ENCODE peak calls at places on chromosomes 2 and 18, in five cellular contexts. One of them, this sample, is unnamed.

GRCh38 chr2:195575021-195575420 is 82.0 kb upstream of the SLC39A10 start:
- DNase-seq in HFFc6: no peak
- DNase-seq in foreskin fibroblast: no peak
- DNase-seq in fibroblast of the aortic adventitia: peak
- DNase-seq in epithelial cell of esophagus: no peak
- DNase-seq in this sample: no peak

GRCh38 chr18:9468998-9469397 is 6.3 kb upstream of the RALBP1 start:
- DNase-seq in HFFc6: no peak
- DNase-seq in fibroblast of the aortic adventitia: no peak
- DNase-seq in epithelial cell of esophagus: no peak
- DNase-seq in foreskin fibroblast: no peak
- DNase-seq in this sample: no peak

GRCh38 chr2:6181525-6182270 is 489.5 kb downstream of the SOX11 start:
- DNase-seq in fibroblast of the aortic adventitia: peak
- DNase-seq in HFFc6: no peak
- DNase-seq in epithelial cell of esophagus: peak
- DNase-seq in foreskin fibroblast: no peak
- DNase-seq in this sample: no peak

GRCh38 chr2:68251855-68252406 is 401 bp downstream of the PPP3R1 start:
- DNase-seq in epithelial cell of esophagus: peak
- DNase-seq in fibroblast of the aortic adventitia: no peak
- DNase-seq in HFFc6: no peak
- DNase-seq in foreskin fibroblast: peak
- DNase-seq in this sample: no peak

GRCh38 chr2:197191177-197191947 is 119.2 kb downstream of the ANKRD44 start:
- DNase-seq in foreskin fibroblast: peak
- DNase-seq in HFFc6: peak
- DNase-seq in fibroblast of the aortic adventitia: peak
- DNase-seq in epithelial cell of esophagus: peak
- DNase-seq in this sample: no peak

GRCh38 chr2:140696449-140696848 is 1434.4 kb downstream of the LRP1B start:
- DNase-seq in foreskin fibroblast: no peak
- DNase-seq in HFFc6: no peak
- DNase-seq in fibroblast of the aortic adventitia: no peak
- DNase-seq in epithelial cell of esophagus: peak
- DNase-seq in this sample: no peak

GRCh38 chr2:215845839-215846586 is 167.3 kb downstream of the MREG start:
- DNase-seq in HFFc6: no peak
- DNase-seq in epithelial cell of esophagus: no peak
- DNase-seq in fibroblast of the aortic adventitia: no peak
- DNase-seq in foreskin fibroblast: no peak
- DNase-seq in this sample: no peak

GRCh38 chr2:18412980-18413793 is 147.3 kb downstream of the RDH14 start:
- DNase-seq in foreskin fibroblast: peak
- DNase-seq in HFFc6: no peak
- DNase-seq in epithelial cell of esophagus: no peak
- DNase-seq in fibroblast of the aortic adventitia: peak
- DNase-seq in this sample: no peak

GRCh38 chr2:16392647-16393482 is 272.8 kb downstream of the CYRIA start:
- DNase-seq in HFFc6: no peak
- DNase-seq in fibroblast of the aortic adventitia: no peak
- DNase-seq in epithelial cell of esophagus: no peak
- DNase-seq in foreskin fibroblast: no peak
- DNase-seq in this sample: no peak

GRCh38 chr2:88345842-88346241 is 106.7 kb downstream of the FOXI3 start:
- DNase-seq in foreskin fibroblast: no peak
- DNase-seq in HFFc6: no peak
- DNase-seq in epithelial cell of esophagus: no peak
- DNase-seq in fibroblast of the aortic adventitia: no peak
- DNase-seq in this sample: no peak

GRCh38 chr2:49069829-49070228 is 84.5 kb downstream of the FSHR start:
- DNase-seq in epithelial cell of esophagus: peak
- DNase-seq in foreskin fibroblast: no peak
- DNase-seq in fibroblast of the aortic adventitia: no peak
- DNase-seq in HFFc6: no peak
- DNase-seq in this sample: no peak

DNA sequence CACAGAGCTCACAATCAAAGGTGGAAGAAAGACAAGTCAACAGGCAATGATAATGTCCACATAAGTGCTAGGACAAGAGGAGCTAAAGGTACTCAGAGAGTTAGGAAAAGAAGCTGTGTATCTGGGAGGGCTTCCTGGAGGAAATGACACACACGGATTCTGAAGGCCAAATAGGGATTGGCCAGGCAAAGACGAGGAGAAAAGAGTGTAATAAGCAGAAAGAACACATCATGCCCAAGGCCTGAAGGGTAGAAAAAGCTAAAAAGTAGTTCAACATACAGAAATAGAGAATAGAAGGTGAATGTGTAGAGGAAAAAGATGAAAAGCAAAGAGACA is 36.2 kb downstream of the VIT start:
- DNase-seq in HFFc6: no peak
- DNase-seq in fibroblast of the aortic adventitia: no peak
- DNase-seq in epithelial cell of esophagus: no peak
- DNase-seq in foreskin fibroblast: no peak
- DNase-seq in this sample: no peak
- TF ChIP-seq CTCF in HFFc6: no peak
- TF ChIP-seq CTCF in fibroblast of the aortic adventitia: no peak
- TF ChIP-seq CTCF in epithelial cell of esophagus: no peak
- TF ChIP-seq CTCF in foreskin fibroblast: no peak
- TF ChIP-seq CTCF in this sample: no peak

DNA sequence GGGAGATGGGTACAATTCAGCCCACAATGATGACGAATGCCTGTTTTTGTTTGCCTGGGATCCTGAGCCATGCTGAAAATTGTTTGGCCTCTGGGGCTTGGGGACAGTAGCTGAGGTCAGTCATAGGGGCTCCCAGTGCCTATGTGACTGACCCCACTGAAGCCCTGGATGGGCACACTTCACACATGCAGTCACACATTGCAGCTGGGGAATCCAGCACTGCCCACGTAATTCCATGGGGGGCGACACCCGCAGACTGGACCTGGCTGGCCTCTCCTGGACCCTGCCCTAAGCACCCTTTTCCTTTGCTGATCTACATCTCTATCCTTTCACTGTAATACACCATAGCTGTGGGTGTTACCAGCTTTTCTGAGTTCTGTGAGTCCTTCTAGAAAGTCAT is 295.2 kb upstream of the HS6ST1 start:
- DNase-seq in HFFc6: no peak
- DNase-seq in foreskin fibroblast: no peak
- DNase-seq in fibroblast of the aortic adventitia: no peak
- DNase-seq in epithelial cell of esophagus: no peak
- DNase-seq in this sample: peak
- TF ChIP-seq CTCF in HFFc6: no peak
- TF ChIP-seq CTCF in foreskin fibroblast: no peak
- TF ChIP-seq CTCF in fibroblast of the aortic adventitia: no peak
- TF ChIP-seq CTCF in epithelial cell of esophagus: no peak
- TF ChIP-seq CTCF in this sample: no peak

DNA sequence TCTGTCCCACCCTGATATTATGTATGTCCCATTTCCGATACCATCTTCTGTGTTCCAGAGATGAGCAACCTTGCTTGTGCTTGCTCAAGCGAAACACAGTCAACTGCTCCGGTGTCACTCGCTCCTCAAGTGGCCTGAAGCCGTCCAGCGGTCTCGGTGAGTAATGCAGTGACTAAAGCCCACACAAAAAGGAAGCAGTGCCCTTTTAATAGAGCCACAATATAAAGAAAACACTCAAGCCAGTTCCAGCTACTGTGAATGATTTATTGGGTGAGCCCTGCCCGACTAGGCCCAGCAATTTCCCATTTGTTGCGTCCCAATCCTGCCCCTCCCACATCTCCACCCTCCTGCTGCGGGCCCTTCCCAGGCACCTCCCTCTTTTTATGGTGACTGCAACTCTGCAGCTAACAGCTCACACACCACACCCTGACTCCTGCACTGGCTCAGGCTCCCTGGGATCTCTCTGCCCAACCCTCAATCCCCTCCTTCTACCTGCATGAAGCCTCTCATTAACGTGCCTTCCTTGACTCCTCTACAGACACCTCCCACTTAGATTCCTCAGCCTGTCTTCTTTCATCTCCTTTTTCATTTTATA is 44.2 kb upstream of the DSC1 start:
- DNase-seq in fibroblast of the aortic adventitia: no peak
- DNase-seq in epithelial cell of esophagus: peak
- DNase-seq in HFFc6: no peak
- DNase-seq in foreskin fibroblast: no peak
- DNase-seq in this sample: no peak
- TF ChIP-seq CTCF in fibroblast of the aortic adventitia: no peak
- TF ChIP-seq CTCF in epithelial cell of esophagus: peak
- TF ChIP-seq CTCF in HFFc6: no peak
- TF ChIP-seq CTCF in foreskin fibroblast: no peak
- TF ChIP-seq CTCF in this sample: peak

GRCh38 chr2:236051803-236052202 is 116.4 kb downstream of the GBX2 start:
- DNase-seq in HFFc6: no peak
- DNase-seq in fibroblast of the aortic adventitia: no peak
- DNase-seq in epithelial cell of esophagus: no peak
- DNase-seq in foreskin fibroblast: no peak
- DNase-seq in this sample: no peak

GRCh38 chr2:236052206-236052605 is 116.0 kb downstream of the GBX2 start:
- DNase-seq in HFFc6: no peak
- DNase-seq in epithelial cell of esophagus: no peak
- DNase-seq in foreskin fibroblast: no peak
- DNase-seq in fibroblast of the aortic adventitia: no peak
- DNase-seq in this sample: no peak

GRCh38 chr2:236054125-236054524 is 114.1 kb downstream of the GBX2 start:
- DNase-seq in fibroblast of the aortic adventitia: peak
- DNase-seq in HFFc6: peak
- DNase-seq in epithelial cell of esophagus: no peak
- DNase-seq in foreskin fibroblast: peak
- DNase-seq in this sample: no peak

GRCh38 chr2:236054661-236055060 is 113.5 kb downstream of the GBX2 start:
- DNase-seq in foreskin fibroblast: no peak
- DNase-seq in epithelial cell of esophagus: no peak
- DNase-seq in fibroblast of the aortic adventitia: no peak
- DNase-seq in HFFc6: no peak
- DNase-seq in this sample: no peak

GRCh38 chr2:236052926-236053846 is 115.0 kb downstream of the GBX2 start:
- DNase-seq in foreskin fibroblast: no peak
- DNase-seq in fibroblast of the aortic adventitia: no peak
- DNase-seq in epithelial cell of esophagus: no peak
- DNase-seq in HFFc6: no peak
- DNase-seq in this sample: no peak
- TF ChIP-seq CTCF in foreskin fibroblast: no peak
- TF ChIP-seq CTCF in fibroblast of the aortic adventitia: no peak
- TF ChIP-seq CTCF in epithelial cell of esophagus: no peak
- TF ChIP-seq CTCF in HFFc6: no peak
- TF ChIP-seq CTCF in this sample: no peak

DNA sequence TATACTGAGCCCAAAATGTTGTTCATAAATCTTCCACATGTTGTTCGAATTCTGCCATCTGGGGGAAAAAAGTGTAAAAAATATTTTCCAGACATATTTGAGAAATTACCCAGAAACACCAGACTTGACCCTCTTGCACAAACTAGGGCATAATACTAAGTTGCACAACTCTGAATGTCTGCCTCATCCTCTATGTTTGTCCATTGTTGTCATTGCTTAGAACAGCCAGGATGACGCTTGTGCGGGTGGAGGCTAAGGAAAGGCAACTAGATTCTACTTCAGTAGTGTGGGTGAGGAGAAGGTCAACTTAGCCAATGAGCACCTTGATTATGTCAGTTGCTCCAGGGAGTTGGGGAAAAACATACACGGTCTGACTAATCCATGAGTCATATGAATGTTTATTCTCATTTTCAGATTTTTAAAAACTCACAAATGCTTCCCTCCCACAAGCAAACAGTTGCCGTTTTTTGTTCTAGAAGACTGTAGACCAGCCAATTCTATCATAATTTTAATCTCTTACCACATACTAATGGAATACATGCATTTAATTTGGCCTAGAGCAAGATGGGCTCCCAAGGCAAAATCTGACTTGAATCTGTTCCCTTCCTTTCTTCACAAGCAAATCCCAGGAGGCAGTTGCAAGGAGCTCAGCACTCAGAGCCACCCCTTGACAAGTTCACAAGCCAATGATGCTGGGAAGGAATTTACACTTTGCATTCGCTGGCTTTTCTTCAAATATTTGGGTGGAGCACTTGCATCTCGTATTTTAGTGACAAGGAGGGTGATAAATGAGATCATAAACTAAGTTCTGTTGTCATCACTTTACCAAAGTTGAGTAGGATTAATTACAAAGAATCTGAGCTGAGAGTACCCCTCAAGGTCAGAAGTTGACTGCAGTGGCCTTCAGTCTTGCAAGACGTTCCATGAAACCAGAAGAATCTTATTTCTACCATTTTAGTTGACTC is 163.2 kb upstream of the TWIST2 start:
- DNase-seq in HFFc6: peak
- DNase-seq in foreskin fibroblast: peak
- DNase-seq in fibroblast of the aortic adventitia: peak
- DNase-seq in epithelial cell of esophagus: peak
- DNase-seq in this sample: no peak
- TF ChIP-seq CTCF in HFFc6: peak
- TF ChIP-seq CTCF in foreskin fibroblast: no peak
- TF ChIP-seq CTCF in fibroblast of the aortic adventitia: no peak
- TF ChIP-seq CTCF in epithelial cell of esophagus: no peak
- TF ChIP-seq CTCF in this sample: no peak

GRCh38 chr2:173955004-173955403 is 10.2 kb downstream of the SP3 start:
- DNase-seq in foreskin fibroblast: no peak
- DNase-seq in epithelial cell of esophagus: peak
- DNase-seq in HFFc6: no peak
- DNase-seq in fibroblast of the aortic adventitia: no peak
- DNase-seq in this sample: no peak
- TF ChIP-seq CTCF in foreskin fibroblast: no peak
- TF ChIP-seq CTCF in epithelial cell of esophagus: no peak
- TF ChIP-seq CTCF in HFFc6: peak
- TF ChIP-seq CTCF in fibroblast of the aortic adventitia: no peak
- TF ChIP-seq CTCF in this sample: no peak

DNA sequence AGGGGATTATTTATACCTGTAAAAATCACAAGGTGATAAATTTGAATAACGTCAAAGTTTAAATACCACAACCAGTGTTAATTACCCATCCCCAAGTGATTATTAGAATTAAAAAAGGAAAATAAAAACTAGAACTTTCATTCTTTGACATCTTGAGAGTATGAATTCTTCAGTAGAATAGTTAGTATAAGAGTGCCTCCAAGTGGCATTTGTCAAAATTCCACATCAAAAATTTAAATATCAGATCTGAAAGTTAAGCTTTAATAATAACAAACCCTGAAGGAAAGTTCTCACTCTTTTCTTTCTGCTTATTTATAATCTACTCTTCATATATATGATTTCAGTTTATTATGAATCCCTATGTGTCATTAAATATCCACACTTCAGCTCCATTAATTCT is 273.7 kb upstream of the KYNU start:
- DNase-seq in HFFc6: no peak
- DNase-seq in epithelial cell of esophagus: no peak
- DNase-seq in fibroblast of the aortic adventitia: no peak
- DNase-seq in foreskin fibroblast: peak
- DNase-seq in this sample: no peak
- TF ChIP-seq CTCF in HFFc6: no peak
- TF ChIP-seq CTCF in epithelial cell of esophagus: peak
- TF ChIP-seq CTCF in fibroblast of the aortic adventitia: no peak
- TF ChIP-seq CTCF in foreskin fibroblast: no peak
- TF ChIP-seq CTCF in this sample: peak

GRCh38 chr18:38966846-38967245 is 1401.2 kb upstream of the CELF4 start:
- DNase-seq in fibroblast of the aortic adventitia: no peak
- DNase-seq in HFFc6: no peak
- DNase-seq in foreskin fibroblast: peak
- DNase-seq in epithelial cell of esophagus: peak
- DNase-seq in this sample: no peak

GRCh38 chr18:38956068-38956467 is 1390.5 kb upstream of the CELF4 start:
- DNase-seq in foreskin fibroblast: no peak
- DNase-seq in HFFc6: no peak
- DNase-seq in fibroblast of the aortic adventitia: no peak
- DNase-seq in epithelial cell of esophagus: no peak
- DNase-seq in this sample: no peak

GRCh38 chr18:38963943-38964660 is 1398.5 kb upstream of the CELF4 start:
- DNase-seq in epithelial cell of esophagus: no peak
- DNase-seq in fibroblast of the aortic adventitia: no peak
- DNase-seq in HFFc6: no peak
- DNase-seq in foreskin fibroblast: no peak
- DNase-seq in this sample: no peak

GRCh38 chr18:38961880-38962279 is 1396.3 kb upstream of the CELF4 start:
- DNase-seq in HFFc6: no peak
- DNase-seq in fibroblast of the aortic adventitia: no peak
- DNase-seq in epithelial cell of esophagus: no peak
- DNase-seq in foreskin fibroblast: no peak
- DNase-seq in this sample: no peak
- TF ChIP-seq CTCF in HFFc6: no peak
- TF ChIP-seq CTCF in fibroblast of the aortic adventitia: no peak
- TF ChIP-seq CTCF in epithelial cell of esophagus: no peak
- TF ChIP-seq CTCF in foreskin fibroblast: no peak
- TF ChIP-seq CTCF in this sample: no peak